ENCODE peak calls at places on chromosome 10, in five cellular contexts. W is breast epithelium, Z is astrocyte, P is A549, V is choroid plexus epithelial cell. J is an unnamed sample.

GRCh38 chr10:59880976-59881510 is 25.3 kb downstream of the CCDC6 start:
- DNase-seq in P (no peak), W (no peak), Z (no peak), V (no peak), J (no peak)

GRCh38 chr10:89615824-89616223 is 29.2 kb downstream of the PANK1 start:
- DNase-seq in P (no peak), V (peak; percentile 63), Z (peak; percentile 22), W (no peak), J (peak; percentile 23)

GRCh38 chr10:49615213-49615612 is 1.4 kb downstream of the CHAT start:
- DNase-seq in V (no peak), P (no peak), W (no peak), Z (no peak), J (no peak)

GRCh38 chr10:110764378-110764777 is 107.3 kb upstream of the PDCD4 start:
- DNase-seq in P (no peak), W (no peak), V (no peak), Z (no peak), J (no peak)

GRCh38 chr10:26090032-26090431 is 126.5 kb upstream of the GAD2 start:
- DNase-seq in W (no peak), Z (no peak), V (no peak), P (no peak), J (no peak)

GRCh38 chr10:50431791-50432190 is 180.5 kb upstream of the ASAH2 start:
- DNase-seq in V (peak; percentile 61), W (no peak), Z (peak; percentile 83), P (no peak), J (peak; percentile 64)

GRCh38 chr10:29897999-29898716 is 161.2 kb downstream of the JCAD start:
- DNase-seq in P (no peak), Z (no peak), W (no peak), V (no peak), J (peak; percentile 35)

GRCh38 chr10:131310054-131310903 is 1.2 kb downstream of the TCERG1L start:
- DNase-seq in Z (no peak), W (no peak), P (no peak), V (peak; percentile 22), J (no peak)

GRCh38 chr10:30018512-30018911 is 40.9 kb downstream of the JCAD start:
- DNase-seq in V (no peak), P (no peak), Z (no peak), W (no peak), J (no peak)

GRCh38 chr10:125505648-125506047 is 177.3 kb downstream of the TEX36 start:
- DNase-seq in P (no peak), Z (no peak), W (no peak), V (no peak), J (no peak)

GRCh38 chr10:68997216-68997615 is 8.6 kb downstream of the KIFBP start:
- DNase-seq in P (no peak), Z (no peak), V (no peak), W (no peak), J (no peak)

GRCh38 chr10:97127960-97128850 is 57.6 kb downstream of the SLIT1 start:
- DNase-seq in Z (no peak), W (no peak), V (peak; percentile 3), P (no peak), J (no peak)

GRCh38 chr10:74787457-74787856 is 38.9 kb upstream of the KAT6B start:
- DNase-seq in Z (no peak), W (no peak), P (no peak), V (no peak), J (no peak)

GRCh38 chr10:80459047-80459865 is 5.1 kb downstream of the TSPAN14 start:
- DNase-seq in V (peak; percentile 67), W (peak; percentile 63), Z (peak; percentile 82), P (no peak), J (peak; percentile 91)

GRCh38 chr10:30984563-30985328 is 46.9 kb downstream of the ZNF438 start:
- DNase-seq in V (peak; percentile 65), W (no peak), Z (peak; percentile 34), P (no peak), J (peak; percentile 67)

GRCh38 chr10:65861249-65861648 is 1064.6 kb upstream of the LRRTM3 start:
- DNase-seq in W (no peak), V (peak; percentile 2), P (peak; percentile 6), Z (peak; percentile 0), J (no peak)

GRCh38 chr10:123771877-123772644 is 105.9 kb downstream of the GPR26 start:
- DNase-seq in W (no peak), V (no peak), Z (no peak), P (no peak), J (no peak)

GRCh38 chr10:16765532-16766365 is 51.5 kb downstream of the RSU1 start:
- DNase-seq in W (no peak), Z (no peak), V (no peak), P (no peak), J (no peak)

GRCh38 chr10:90985301-90985700 is 64.4 kb upstream of the ANKRD1 start:
- DNase-seq in W (no peak), V (no peak), P (no peak), Z (no peak), J (no peak)

GRCh38 chr10:121792198-121792597 is 135.6 kb downstream of the ATE1 start:
- DNase-seq in W (no peak), Z (peak; percentile 84), P (no peak), V (peak; percentile 54), J (peak; percentile 76)

GRCh38 chr10:103727546-103727963 is 127.8 kb downstream of the SH3PXD2A start:
- DNase-seq in Z (no peak), P (no peak), W (no peak), V (no peak), J (peak; percentile 35)

GRCh38 chr10:51113007-51113406 is 38.7 kb downstream of the PRKG1 start:
- DNase-seq in V (no peak), P (no peak), W (no peak), Z (no peak), J (no peak)

GRCh38 chr10:128437786-128438350 is 311.6 kb upstream of the MKI67 start:
- DNase-seq in V (no peak), W (no peak), P (no peak), Z (no peak), J (no peak)

GRCh38 chr10:128438417-128439063 is 312.3 kb upstream of the MKI67 start:
- DNase-seq in V (no peak), W (no peak), P (no peak), Z (no peak), J (no peak)

GRCh38 chr10:128432423-128432822 is 306.2 kb upstream of the MKI67 start:
- DNase-seq in W (no peak), V (no peak), Z (no peak), P (no peak), J (no peak)

GRCh38 chr10:128431997-128432396 is 305.8 kb upstream of the MKI67 start:
- DNase-seq in P (no peak), W (no peak), V (no peak), Z (no peak), J (no peak)

DNA sequence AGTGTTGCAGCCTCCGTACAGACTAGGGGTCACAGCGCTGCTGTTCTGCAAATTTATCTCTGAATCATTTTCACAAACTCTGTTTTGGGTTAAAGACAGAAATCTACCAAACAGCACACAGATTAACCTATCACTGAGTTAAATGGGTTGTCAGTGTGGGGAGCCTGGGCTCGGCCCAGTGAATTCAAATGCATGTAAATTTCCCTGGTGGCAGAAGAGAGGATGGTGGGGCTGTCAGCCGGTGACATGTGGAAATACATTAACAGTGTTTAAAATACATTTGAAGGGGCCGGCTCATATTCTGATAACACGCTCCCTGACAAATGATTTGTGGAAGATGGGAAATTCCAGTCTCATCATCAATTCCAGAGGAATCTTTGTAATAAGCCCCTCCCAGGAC is 309.6 kb upstream of the MKI67 start:
- DNase-seq in W (no peak), P (no peak), Z (no peak), V (no peak), J (no peak)
- TF ChIP-seq CTCF in W (no peak), P (no peak), Z (no peak), V (no peak), J (no peak)

GRCh38 chr10:82041018-82041417 is 166.0 kb downstream of the NRG3 start:
- DNase-seq in P (no peak), Z (no peak), W (no peak), V (peak; percentile 1), J (no peak)

GRCh38 chr10:82038587-82038986 is 163.6 kb downstream of the NRG3 start:
- DNase-seq in Z (no peak), W (no peak), P (no peak), V (no peak), J (no peak)

GRCh38 chr10:82037076-82037475 is 162.1 kb downstream of the NRG3 start:
- DNase-seq in Z (no peak), P (no peak), V (no peak), W (peak; percentile 90), J (no peak)
- TF ChIP-seq CTCF in Z (no peak), P (no peak), V (no peak), W (no peak), J (no peak)

GRCh38 chr10:84059526-84059925 is 79.8 kb upstream of the GHITM start:
- DNase-seq in Z (no peak), W (no peak), V (no peak), P (peak; percentile 2), J (no peak)
- TF ChIP-seq CTCF in Z (no peak), W (no peak), V (no peak), P (no peak), J (no peak)

DNA sequence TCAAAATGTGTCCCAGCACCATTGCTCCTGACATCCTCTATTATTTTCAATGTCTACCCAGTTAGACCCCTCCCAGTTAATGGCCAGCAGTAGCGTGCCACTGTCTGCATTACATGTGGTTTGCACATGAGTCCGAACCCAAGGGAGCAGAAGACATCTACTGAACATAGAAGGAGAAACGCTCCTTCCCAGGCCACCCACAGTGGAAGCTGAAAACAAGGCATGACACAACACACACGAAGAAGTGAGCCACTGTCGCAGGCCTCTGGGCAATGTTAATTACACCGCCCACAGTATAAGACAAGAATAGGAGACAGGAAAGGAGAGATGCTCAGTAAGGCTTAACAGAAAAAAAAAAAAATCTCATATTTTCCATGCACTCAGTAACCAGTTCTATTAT is 50.5 kb downstream of the MKX start:
- DNase-seq in P (no peak), Z (no peak), W (no peak), V (no peak), J (no peak)
- TF ChIP-seq CTCF in P (no peak), Z (no peak), W (no peak), V (no peak), J (no peak)

GRCh38 chr10:46273506-46274477 is 13.0 kb upstream of the ANTXRL start:
- DNase-seq in Z (no peak), P (peak; percentile 45), V (no peak), W (peak; percentile 69), J (no peak)
- TF ChIP-seq CTCF in Z (no peak), P (no peak), V (peak; percentile 20), W (no peak), J (no peak)

GRCh38 chr10:7622969-7623368 is 43.8 kb downstream of the ITIH5 start:
- DNase-seq in Z (no peak), W (no peak), P (no peak), V (no peak), J (no peak)
- TF ChIP-seq CTCF in Z (no peak), W (no peak), P (no peak), V (no peak), J (no peak)